ENCODE peak calls at places on chromosomes 1 and 21, in four cellular contexts. A is NCI-H1092 treated with DMSO at 0.1 percent for 48 hours, F is fibroblast of pulmonary artery, X is amygdala. T is an unnamed sample.

GRCh38 chr1:114671011-114671938 is 1.4 kb upstream of the DENND2C start:
- DNase-seq in F (peak), A (peak), X (no peak), T (no peak)

GRCh38 chr1:239593527-239593926 is 207.2 kb downstream of the CHRM3 start:
- DNase-seq in F (no peak), X (no peak), A (no peak), T (no peak)

GRCh38 chr1:111988743-111989453 is 570 bp downstream of the KCND3 start:
- DNase-seq in A (peak), X (no peak), F (no peak), T (no peak)

GRCh38 chr1:160472112-160472511 is 50.9 kb downstream of the SLAMF6 start:
- DNase-seq in A (no peak), F (no peak), X (no peak), T (no peak)

GRCh38 chr1:14726606-14727005 is 128.1 kb downstream of the KAZN start:
- DNase-seq in A (no peak), F (no peak), X (no peak), T (no peak)

GRCh38 chr21:18245493-18245967 is 897 bp downstream of the CHODL start:
- DNase-seq in X (no peak), A (peak), F (no peak), T (no peak)

GRCh38 chr21:45424854-45425795 is 20.2 kb downstream of the COL18A1 start:
- DNase-seq in A (no peak), X (no peak), F (no peak), T (no peak)

GRCh38 chr1:242523968-242524570 is 428 bp downstream of the PLD5 start:
- DNase-seq in A (peak), F (peak), X (peak), T (peak)

GRCh38 chr1:230277201-230277771 is 148.8 kb downstream of the PGBD5 start:
- DNase-seq in F (no peak), X (no peak), A (peak), T (no peak)

GRCh38 chr1:111990026-111990877 is 784 bp upstream of the KCND3 start:
- DNase-seq in F (no peak), X (no peak), A (peak), T (peak)

GRCh38 chr1:201406831-201407406 is 7.8 kb upstream of the LAD1 start:
- DNase-seq in X (no peak), F (no peak), A (no peak), T (no peak)

GRCh38 chr1:238252033-238252802 is 361.5 kb upstream of the ZP4 start:
- DNase-seq in F (peak), A (peak), X (peak), T (peak)

GRCh38 chr21:31072486-31072885 is 34.2 kb upstream of the KRTAP19-8 start:
- DNase-seq in A (no peak), X (no peak), F (no peak), T (no peak)

GRCh38 chr1:2192031-2192995 is 2.3 kb downstream of the FAAP20 start:
- DNase-seq in A (no peak), X (no peak), F (peak), T (no peak)

GRCh38 chr1:53061123-53061858 is 722 bp upstream of the PODN start:
- DNase-seq in X (no peak), A (no peak), F (peak), T (no peak)

GRCh38 chr1:150612014-150612345 is 17.4 kb downstream of the ENSA start:
- DNase-seq in F (no peak), X (no peak), A (no peak), T (no peak)

GRCh38 chr1:46004491-46004890 is 127.9 kb downstream of the PIK3R3 start:
- DNase-seq in F (no peak), X (no peak), A (no peak), T (no peak)

GRCh38 chr1:93321720-93322119 is 24.0 kb upstream of the DR1 start:
- DNase-seq in A (no peak), X (no peak), F (no peak), T (no peak)

GRCh38 chr1:22972760-22973159 is at the start of gene LACTBL1:
- DNase-seq in F (no peak), A (no peak), X (no peak), T (no peak)

GRCh38 chr1:64482128-64482527 is 12.2 kb downstream of the CACHD1 start:
- DNase-seq in F (no peak), X (no peak), A (no peak), T (no peak)

GRCh38 chr1:64679177-64679576 is 65.7 kb upstream of the RAVER2 start:
- DNase-seq in F (no peak), X (no peak), A (no peak), T (no peak)

GRCh38 chr21:15534450-15534886 is 195.3 kb upstream of the USP25 start:
- DNase-seq in F (no peak), A (no peak), X (no peak), T (no peak)

GRCh38 chr1:38047603-38048146 is 1.1 kb upstream of the POU3F1 start:
- DNase-seq in F (peak), A (no peak), X (no peak), T (no peak)

GRCh38 chr1:43007377-43008105 is 48.9 kb upstream of the SLC2A1 start:
- DNase-seq in F (no peak), X (no peak), A (no peak), T (no peak)

GRCh38 chr21:37916795-37917142 is 512 bp upstream of the KCNJ6 start:
- DNase-seq in F (no peak), X (no peak), A (peak), T (no peak)

GRCh38 chr1:150909585-150910185 is 16.5 kb upstream of the SETDB1 start:
- DNase-seq in F (no peak), A (no peak), X (no peak), T (no peak)

GRCh38 chr1:50964863-50965262 is 4.8 kb upstream of the FAF1 start:
- DNase-seq in X (no peak), F (no peak), A (no peak), T (no peak)

GRCh38 chr1:38670544-38671122 is 188.9 kb downstream of the RRAGC start:
- DNase-seq in F (no peak), A (no peak), X (no peak), T (no peak)

GRCh38 chr1:26993237-26994019 is at the start of gene TRNP1:
- DNase-seq in A (peak), F (peak), X (no peak), T (peak)

GRCh38 chr1:115189814-115190541 is 100.7 kb upstream of the TSPAN2 start:
- DNase-seq in X (no peak), A (no peak), F (peak), T (no peak)

GRCh38 chr1:2132222-2133038 is 62.1 kb downstream of the FAAP20 start:
- DNase-seq in A (peak), F (peak), X (no peak), T (no peak)

GRCh38 chr1:24659993-24660665 is 17.0 kb downstream of the SRRM1 start:
- DNase-seq in F (no peak), X (no peak), A (no peak), T (no peak)

GRCh38 chr1:200035956-200036615 is 8.6 kb downstream of the NR5A2 start:
- DNase-seq in X (no peak), A (no peak), F (no peak), T (no peak)